ENCODE peak calls at places on chromosomes 1 and 21, in seven cellular contexts. One of them, this sample, is unnamed. For H3K4me1, the result is how much of the 10 kb centered on the place peaks cover.

GRCh38 chr1:214708321-214708960 is 105.4 kb downstream of the CENPF start:
- DNase-seq in transverse colon: no peak
- DNase-seq in Panc1: no peak
- DNase-seq in HCT116: no peak
- DNase-seq in H1: no peak
- DNase-seq in stomach: no peak
- DNase-seq in suprapubic skin: no peak
- DNase-seq in this sample: no peak

GRCh38 chr1:155008015-155008941 is 5.7 kb downstream of the ZBTB7B start:
- DNase-seq in suprapubic skin: no peak
- DNase-seq in HCT116: no peak
- DNase-seq in transverse colon: peak
- DNase-seq in H1: no peak
- DNase-seq in Panc1: no peak
- DNase-seq in stomach: no peak
- DNase-seq in this sample: peak

GRCh38 chr21:16976132-16976666 is 536.6 kb upstream of the CXADR start:
- DNase-seq in H1: no peak
- DNase-seq in HCT116: no peak
- DNase-seq in Panc1: no peak
- DNase-seq in suprapubic skin: no peak
- DNase-seq in transverse colon: no peak
- DNase-seq in stomach: no peak
- DNase-seq in this sample: no peak

GRCh38 chr1:207873055-207873890 is 37.7 kb downstream of the CD34 start:
- DNase-seq in transverse colon: no peak
- DNase-seq in suprapubic skin: no peak
- DNase-seq in H1: no peak
- DNase-seq in HCT116: no peak
- DNase-seq in stomach: no peak
- DNase-seq in Panc1: no peak
- DNase-seq in this sample: no peak

GRCh38 chr1:33993301-33993700 is 129.4 kb downstream of the HMGB4 start:
- DNase-seq in HCT116: no peak
- DNase-seq in transverse colon: no peak
- DNase-seq in Panc1: no peak
- DNase-seq in H1: no peak
- DNase-seq in suprapubic skin: peak
- DNase-seq in stomach: no peak
- DNase-seq in this sample: no peak

GRCh38 chr1:12518956-12519707 is 98.9 kb downstream of the DHRS3 start:
- DNase-seq in stomach: no peak
- DNase-seq in HCT116: no peak
- DNase-seq in Panc1: no peak
- DNase-seq in H1: no peak
- DNase-seq in transverse colon: peak
- DNase-seq in suprapubic skin: peak
- DNase-seq in this sample: no peak

GRCh38 chr1:152539901-152540300 is 25.6 kb downstream of the CRCT1 start:
- DNase-seq in transverse colon: no peak
- DNase-seq in stomach: no peak
- DNase-seq in H1: no peak
- DNase-seq in HCT116: no peak
- DNase-seq in Panc1: no peak
- DNase-seq in suprapubic skin: no peak
- DNase-seq in this sample: no peak

GRCh38 chr1:168235548-168235885 is 9.7 kb downstream of the SFT2D2 start:
- DNase-seq in stomach: no peak
- DNase-seq in H1: no peak
- DNase-seq in Panc1: no peak
- DNase-seq in suprapubic skin: no peak
- DNase-seq in transverse colon: no peak
- DNase-seq in HCT116: no peak
- DNase-seq in this sample: no peak

GRCh38 chr1:193533883-193534282 is 347.5 kb upstream of the B3GALT2 start:
- DNase-seq in stomach: no peak
- DNase-seq in suprapubic skin: no peak
- DNase-seq in H1: no peak
- DNase-seq in HCT116: no peak
- DNase-seq in transverse colon: no peak
- DNase-seq in Panc1: no peak
- DNase-seq in this sample: no peak

GRCh38 chr1:48608882-48609281 is 136.9 kb upstream of the SPATA6 start:
- DNase-seq in H1: no peak
- DNase-seq in HCT116: no peak
- DNase-seq in suprapubic skin: no peak
- DNase-seq in stomach: no peak
- DNase-seq in transverse colon: no peak
- DNase-seq in Panc1: no peak
- DNase-seq in this sample: no peak

GRCh38 chr1:202374077-202374476 is 25.6 kb downstream of the PPP1R12B start:
- DNase-seq in Panc1: no peak
- DNase-seq in transverse colon: no peak
- DNase-seq in HCT116: no peak
- DNase-seq in H1: no peak
- DNase-seq in suprapubic skin: no peak
- DNase-seq in stomach: no peak
- DNase-seq in this sample: no peak

GRCh38 chr1:15714438-15715136 is 21.5 kb upstream of the SLC25A34 start:
- DNase-seq in HCT116: no peak
- DNase-seq in suprapubic skin: no peak
- DNase-seq in stomach: no peak
- DNase-seq in Panc1: no peak
- DNase-seq in H1: no peak
- DNase-seq in transverse colon: no peak
- DNase-seq in this sample: no peak

GRCh38 chr1:152901631-152902030 is 6.7 kb upstream of the IVL start:
- DNase-seq in stomach: no peak
- DNase-seq in HCT116: no peak
- DNase-seq in transverse colon: no peak
- DNase-seq in suprapubic skin: peak
- DNase-seq in Panc1: no peak
- DNase-seq in H1: no peak
- DNase-seq in this sample: no peak

GRCh38 chr1:46133181-46133658 is 791 bp upstream of the PIK3R3 start:
- DNase-seq in H1: no peak
- DNase-seq in transverse colon: no peak
- DNase-seq in Panc1: no peak
- DNase-seq in suprapubic skin: peak
- DNase-seq in HCT116: no peak
- DNase-seq in stomach: no peak
- DNase-seq in this sample: no peak

GRCh38 chr1:192401832-192402231 is 85.0 kb downstream of the RGS21 start:
- DNase-seq in H1: no peak
- DNase-seq in Panc1: no peak
- DNase-seq in suprapubic skin: no peak
- DNase-seq in transverse colon: no peak
- DNase-seq in HCT116: no peak
- DNase-seq in stomach: no peak
- DNase-seq in this sample: no peak

GRCh38 chr1:180231506-180232420 is 1.7 kb downstream of the LHX4 start:
- DNase-seq in H1: peak
- DNase-seq in suprapubic skin: no peak
- DNase-seq in HCT116: peak
- DNase-seq in Panc1: no peak
- DNase-seq in stomach: no peak
- DNase-seq in transverse colon: no peak
- DNase-seq in this sample: peak

GRCh38 chr1:2526824-2527552 is 592 bp upstream of the PANK4 start:
- DNase-seq in HCT116: no peak
- DNase-seq in stomach: no peak
- DNase-seq in Panc1: no peak
- DNase-seq in transverse colon: peak
- DNase-seq in suprapubic skin: no peak
- DNase-seq in H1: no peak
- DNase-seq in this sample: no peak

GRCh38 chr21:35933466-35933865 is 126.9 kb downstream of the SETD4 start:
- DNase-seq in H1: no peak
- DNase-seq in suprapubic skin: no peak
- DNase-seq in stomach: no peak
- DNase-seq in Panc1: no peak
- DNase-seq in HCT116: peak
- DNase-seq in transverse colon: peak
- DNase-seq in this sample: no peak

GRCh38 chr1:218384576-218384975 is 39.4 kb downstream of the TGFB2 start:
- DNase-seq in transverse colon: no peak
- DNase-seq in Panc1: no peak
- DNase-seq in stomach: no peak
- DNase-seq in H1: no peak
- DNase-seq in suprapubic skin: no peak
- DNase-seq in HCT116: no peak
- DNase-seq in this sample: no peak

GRCh38 chr1:21295059-21295401 is 4.8 kb upstream of the ECE1 start:
- DNase-seq in Panc1: no peak
- DNase-seq in HCT116: peak
- DNase-seq in transverse colon: no peak
- DNase-seq in H1: no peak
- DNase-seq in suprapubic skin: no peak
- DNase-seq in stomach: no peak
- DNase-seq in this sample: no peak

GRCh38 chr21:37365657-37366487 is 701 bp upstream of the DYRK1A start:
- DNase-seq in H1: peak
- DNase-seq in suprapubic skin: peak
- DNase-seq in Panc1: no peak
- DNase-seq in stomach: peak
- DNase-seq in transverse colon: peak
- DNase-seq in HCT116: no peak
- DNase-seq in this sample: peak

GRCh38 chr21:40146201-40146890 is 279.1 kb downstream of the PCP4 start:
- DNase-seq in Panc1: no peak
- DNase-seq in stomach: no peak
- DNase-seq in transverse colon: no peak
- DNase-seq in HCT116: no peak
- DNase-seq in suprapubic skin: no peak
- DNase-seq in H1: no peak
- DNase-seq in this sample: no peak

GRCh38 chr1:27589841-27590426 is 14.0 kb downstream of the AHDC1 start:
- DNase-seq in stomach: no peak
- DNase-seq in suprapubic skin: no peak
- DNase-seq in HCT116: no peak
- DNase-seq in transverse colon: no peak
- DNase-seq in Panc1: no peak
- DNase-seq in H1: no peak
- DNase-seq in this sample: peak
- H3K4me1 ChIP-seq in stomach: half or more
- H3K4me1 ChIP-seq in suprapubic skin: half or more
- H3K4me1 ChIP-seq in HCT116: under half
- H3K4me1 ChIP-seq in transverse colon: under half
- H3K4me1 ChIP-seq in Panc1: half or more
- H3K4me1 ChIP-seq in H1: under half
- H3K4me1 ChIP-seq in this sample: half or more

DNA sequence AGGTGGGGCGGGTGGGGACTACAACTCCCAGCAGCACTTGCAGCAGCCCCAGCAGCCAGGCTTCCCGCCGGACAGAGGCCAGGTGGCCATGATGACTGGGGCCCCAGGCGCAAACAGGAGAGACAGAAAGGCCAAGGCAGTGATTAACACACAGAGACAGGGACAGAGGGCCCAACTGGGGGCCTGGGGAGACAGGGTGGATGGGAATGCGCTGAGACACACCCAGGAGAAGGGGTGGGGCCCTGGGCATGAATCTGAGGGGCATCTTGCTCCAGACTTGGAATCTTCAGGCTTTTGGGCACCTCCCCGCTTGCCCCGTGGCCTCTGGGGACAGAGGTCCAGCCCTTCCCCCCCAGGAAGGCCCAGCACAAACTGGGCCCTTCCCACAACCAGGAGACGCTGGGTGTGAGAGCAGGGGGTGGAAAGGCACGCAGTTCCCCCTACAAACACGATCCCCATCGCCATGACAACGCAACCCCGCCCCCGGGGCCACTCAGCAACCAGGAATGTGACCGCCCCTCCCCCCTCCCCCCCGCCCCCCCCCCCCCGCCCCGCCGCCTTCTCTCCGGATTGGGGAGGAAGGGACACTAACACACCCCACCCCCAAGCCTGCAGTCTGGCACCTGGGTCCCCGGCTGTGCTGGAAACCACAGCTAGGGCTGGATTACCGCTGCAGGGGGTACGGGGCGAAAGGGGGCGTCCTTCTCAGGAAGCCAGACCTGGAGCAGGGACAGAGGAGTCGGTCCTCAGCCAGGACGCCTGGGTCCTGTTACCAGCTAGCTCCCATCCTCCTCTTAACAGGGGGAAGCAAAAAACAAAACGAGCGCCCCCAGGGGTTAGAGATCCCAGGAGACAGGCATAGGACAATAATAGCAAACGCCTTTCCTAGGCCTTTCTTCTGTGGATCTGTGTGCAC is 4.5 kb downstream of the HDGF start:
- DNase-seq in HCT116: peak
- DNase-seq in H1: peak
- DNase-seq in transverse colon: peak
- DNase-seq in stomach: peak
- DNase-seq in Panc1: no peak
- DNase-seq in suprapubic skin: peak
- DNase-seq in this sample: peak
- TF ChIP-seq POLR2AphosphoS5 in HCT116: peak
- TF ChIP-seq POLR2AphosphoS5 in H1: peak
- TF ChIP-seq POLR2AphosphoS5 in transverse colon: no peak
- TF ChIP-seq POLR2AphosphoS5 in stomach: peak
- TF ChIP-seq POLR2AphosphoS5 in Panc1: peak
- TF ChIP-seq POLR2AphosphoS5 in suprapubic skin: peak
- TF ChIP-seq POLR2AphosphoS5 in this sample: peak

GRCh38 chr1:14599787-14600186 is 1.3 kb downstream of the KAZN start:
- DNase-seq in Panc1: no peak
- DNase-seq in stomach: no peak
- DNase-seq in transverse colon: no peak
- DNase-seq in suprapubic skin: no peak
- DNase-seq in H1: no peak
- DNase-seq in HCT116: no peak
- DNase-seq in this sample: no peak
- H3K4me3 ChIP-seq in Panc1: peak
- H3K4me3 ChIP-seq in stomach: peak
- H3K4me3 ChIP-seq in transverse colon: no peak
- H3K4me3 ChIP-seq in suprapubic skin: peak
- H3K4me3 ChIP-seq in H1: peak
- H3K4me3 ChIP-seq in HCT116: no peak
- H3K4me3 ChIP-seq in this sample: peak

DNA sequence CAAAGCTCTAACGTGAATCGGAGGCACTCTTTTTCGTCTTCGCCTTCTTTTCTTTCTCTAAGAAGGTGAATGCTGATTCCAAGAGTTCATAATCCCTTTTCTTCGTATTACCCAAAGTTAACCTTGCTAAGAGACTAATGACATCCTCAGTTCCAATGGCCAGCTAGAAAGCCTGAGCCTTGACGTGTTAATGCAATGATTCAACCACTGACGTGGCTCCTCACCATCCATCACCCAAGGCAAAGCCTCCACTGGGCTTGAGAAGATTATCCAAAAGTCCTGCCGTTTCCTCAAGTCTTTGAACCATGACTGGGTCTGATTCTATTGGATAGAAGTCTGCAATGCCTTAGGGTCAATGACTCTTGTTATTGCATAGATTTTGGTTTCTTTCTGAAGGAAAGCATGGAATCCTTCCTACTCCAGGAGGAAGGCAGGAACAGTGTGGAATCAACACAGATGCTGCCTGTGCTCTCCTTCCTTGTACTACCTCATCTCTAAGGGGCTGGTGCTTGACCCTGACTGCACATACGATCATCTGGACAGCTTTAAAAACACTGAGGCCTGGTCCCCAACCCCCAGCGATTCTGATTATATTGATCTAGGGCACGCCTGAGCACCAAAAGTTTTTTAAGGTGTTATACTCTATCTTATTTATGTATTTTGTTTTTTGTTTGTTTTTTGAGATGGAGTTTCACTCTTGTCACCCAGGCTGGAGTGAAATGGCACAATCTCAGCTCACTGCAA is 69.3 kb upstream of the ANGPTL1 start:
- DNase-seq in HCT116: no peak
- DNase-seq in Panc1: no peak
- DNase-seq in H1: no peak
- DNase-seq in stomach: no peak
- DNase-seq in transverse colon: no peak
- DNase-seq in suprapubic skin: no peak
- DNase-seq in this sample: no peak
- H3K4me1 ChIP-seq in HCT116: under half
- H3K4me1 ChIP-seq in Panc1: under half
- H3K4me1 ChIP-seq in H1: under half
- H3K4me1 ChIP-seq in stomach: under half
- H3K4me1 ChIP-seq in transverse colon: under half
- H3K4me1 ChIP-seq in suprapubic skin: under half
- H3K4me1 ChIP-seq in this sample: under half